ENCODE peak calls at places on chromosomes 6 and 20, in nine cellular contexts. K is A549, Q is heart right ventricle, A is heart left ventricle, B is foreskin keratinocyte, W is body of pancreas, D is H1, N is psoas muscle, O is mesendoderm. E is an unnamed sample.

GRCh38 chr20:50834599-50835005 is 39.7 kb downstream of the BCAS4 start:
- DNase-seq in A (no peak), B (no peak), D (no peak), O (no peak), K (no peak), Q (no peak), W (no peak), N (no peak), E (no peak)

GRCh38 chr6:158548418-158549161 is 11.3 kb upstream of the TMEM181 start:
- DNase-seq in O (no peak), N (no peak), K (no peak), A (no peak), D (no peak), B (no peak), Q (no peak), W (no peak), E (no peak)

GRCh38 chr6:46948699-46949098 is 27.0 kb upstream of the ADGRF5 start:
- DNase-seq in W (no peak), N (no peak), D (no peak), O (peak; percentile 18), A (peak; percentile 73), B (no peak), K (no peak), Q (peak; percentile 76), E (no peak)

GRCh38 chr6:42165016-42165415 is 8.1 kb upstream of the GUCA1A start:
- DNase-seq in B (no peak), K (no peak), O (no peak), Q (no peak), N (no peak), D (no peak), A (no peak), W (no peak), E (no peak)

GRCh38 chr6:25537349-25538018 is 114.5 kb upstream of the SCGN start:
- DNase-seq in K (no peak), O (no peak), N (no peak), W (no peak), D (no peak), Q (no peak), B (no peak), A (no peak), E (no peak)

GRCh38 chr6:115740907-115741306 is 319.8 kb downstream of the FRK start:
- DNase-seq in K (no peak), Q (no peak), N (no peak), O (no peak), D (no peak), W (no peak), B (no peak), A (no peak), E (no peak)

GRCh38 chr20:50508171-50508761 is 1.9 kb upstream of the PTPN1 start:
- DNase-seq in Q (no peak), W (no peak), O (peak; percentile 90), N (no peak), D (no peak), B (no peak), A (no peak), K (no peak), E (no peak)

GRCh38 chr6:10970731-10971130 is 73.4 kb downstream of the ELOVL2 start:
- DNase-seq in B (no peak), O (peak; percentile 63), D (no peak), K (no peak), Q (no peak), A (no peak), W (no peak), N (no peak), E (no peak)

GRCh38 chr6:150345786-150346185 is 23.0 kb upstream of the IYD start:
- DNase-seq in N (no peak), O (no peak), A (no peak), K (no peak), B (peak; percentile 59), Q (no peak), W (no peak), D (no peak), E (no peak)

GRCh38 chr20:33862709-33863403 is 51.7 kb downstream of the CHMP4B start:
- DNase-seq in W (peak; percentile 30), D (peak; percentile 93), O (peak; percentile 94), N (peak; percentile 65), A (peak; percentile 33), Q (peak; percentile 47), K (peak; percentile 32), B (no peak), E (peak; percentile 31)

GRCh38 chr20:39661833-39662232 is 699.7 kb downstream of the DHX35 start:
- DNase-seq in O (no peak), D (no peak), W (no peak), A (no peak), B (no peak), N (no peak), Q (no peak), K (peak; percentile 11), E (no peak)

GRCh38 chr6:141394125-141394536 is 738.6 kb upstream of the GJE1 start:
- DNase-seq in K (no peak), A (no peak), B (no peak), Q (no peak), W (no peak), O (no peak), N (no peak), D (no peak), E (no peak)

GRCh38 chr6:117547688-117548621 is 54.4 kb downstream of the GOPC start:
- DNase-seq in A (peak; percentile 68), K (no peak), W (peak; percentile 74), Q (peak; percentile 71), O (no peak), B (no peak), D (no peak), N (peak; percentile 91), E (no peak)

GRCh38 chr6:139153876-139154275 is 19.0 kb downstream of the HECA start:
- DNase-seq in A (no peak), D (no peak), N (no peak), Q (no peak), K (no peak), B (no peak), W (no peak), O (no peak), E (no peak)

GRCh38 chr6:139151425-139152087 is 16.7 kb downstream of the HECA start:
- DNase-seq in K (no peak), B (no peak), O (no peak), W (no peak), N (no peak), D (no peak), A (no peak), Q (no peak), E (no peak)

GRCh38 chr6:139150915-139151314 is 16.0 kb downstream of the HECA start:
- DNase-seq in A (no peak), B (peak; percentile 84), N (no peak), D (no peak), Q (no peak), W (no peak), K (no peak), O (peak; percentile 19), E (no peak)

GRCh38 chr6:139152088-139152891 is 17.4 kb downstream of the HECA start:
- DNase-seq in W (no peak), A (no peak), D (no peak), N (no peak), K (no peak), B (no peak), O (no peak), Q (no peak), E (no peak)

GRCh38 chr6:139152892-139153271 is 18.0 kb downstream of the HECA start:
- DNase-seq in W (no peak), B (no peak), Q (no peak), K (no peak), O (no peak), A (no peak), D (no peak), N (no peak), E (no peak)
- H3K4me1 ChIP-seq in W (peaks cover 32% of the 10 kb centered on the region), B (peaks cover 43% of the 10 kb centered on the region), Q (peaks cover 99% of the 10 kb centered on the region), K (no peaks in the 10 kb centered on the region), O (no peaks in the 10 kb centered on the region), A (peaks cover 75% of the 10 kb centered on the region), D (no peaks in the 10 kb centered on the region), N (peaks cover 69% of the 10 kb centered on the region), E (no peaks in the 10 kb centered on the region)

GRCh38 chr6:134920422-134920821 is 29.5 kb downstream of the ALDH8A1 start:
- DNase-seq in O (no peak), W (no peak), K (no peak), Q (no peak), N (no peak), D (no peak), A (no peak), B (peak; percentile 56), E (no peak)

GRCh38 chr6:134925800-134926199 is 24.1 kb downstream of the ALDH8A1 start:
- DNase-seq in B (peak; percentile 86), D (no peak), W (no peak), O (no peak), A (no peak), N (no peak), K (no peak), Q (no peak), E (no peak)

GRCh38 chr6:134918418-134918961 is 31.4 kb downstream of the ALDH8A1 start:
- DNase-seq in O (no peak), W (no peak), K (no peak), B (no peak), A (no peak), Q (no peak), N (no peak), D (no peak), E (no peak)

GRCh38 chr6:134921980-134922313 is 28.0 kb downstream of the ALDH8A1 start:
- DNase-seq in K (no peak), Q (no peak), A (no peak), D (no peak), W (no peak), O (no peak), N (no peak), B (no peak), E (no peak)

GRCh38 chr6:134921276-134921979 is 28.5 kb downstream of the ALDH8A1 start:
- DNase-seq in A (no peak), N (no peak), K (no peak), W (no peak), B (no peak), O (no peak), D (no peak), Q (no peak), E (no peak)
- H3K4me1 ChIP-seq in A (no peaks in the 10 kb centered on the region), N (no peaks in the 10 kb centered on the region), K (peaks cover 5% of the 10 kb centered on the region), W (no peaks in the 10 kb centered on the region), B (peaks cover 17% of the 10 kb centered on the region), O (no peaks in the 10 kb centered on the region), D (no peaks in the 10 kb centered on the region), Q (no peaks in the 10 kb centered on the region), E (no peaks in the 10 kb centered on the region)

DNA sequence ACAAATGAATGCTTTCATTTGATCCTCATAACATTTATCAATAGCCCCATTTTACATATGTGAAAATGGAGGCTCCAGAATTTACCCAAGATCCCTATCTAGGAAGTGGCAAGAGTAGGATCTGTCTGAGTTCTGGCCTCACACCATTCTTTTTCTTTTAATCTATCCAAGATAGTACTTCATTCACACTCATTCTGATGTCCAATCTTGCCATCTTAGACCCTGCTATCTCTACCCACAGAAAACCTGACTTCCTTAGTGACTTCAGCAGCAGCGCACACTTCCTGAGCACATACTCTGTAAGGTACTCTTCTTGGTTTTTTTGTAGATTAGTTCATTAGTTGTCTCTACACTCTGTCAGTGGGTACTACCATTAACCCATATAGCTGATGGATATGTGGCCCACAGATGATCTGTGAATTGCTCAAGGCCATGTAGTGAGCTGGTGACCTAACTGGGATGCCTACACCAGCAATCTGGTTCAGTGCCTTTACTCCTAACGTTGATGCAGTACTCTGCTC is 36.3 kb downstream of the COX4I2 start:
- DNase-seq in A (no peak), K (no peak), D (no peak), W (no peak), O (no peak), B (no peak), N (no peak), Q (no peak), E (no peak)
- H3K4me1 ChIP-seq in A (peaks cover 100% of the 10 kb centered on the region), K (peaks cover 93% of the 10 kb centered on the region), D (peaks cover 4% of the 10 kb centered on the region), W (peaks cover 86% of the 10 kb centered on the region), O (peaks cover 20% of the 10 kb centered on the region), B (peaks cover 22% of the 10 kb centered on the region), N (peaks cover 85% of the 10 kb centered on the region), Q (peaks cover 100% of the 10 kb centered on the region), E (peaks cover 5% of the 10 kb centered on the region)

GRCh38 chr20:47352332-47353223 is 3.9 kb downstream of the ZMYND8 start:
- DNase-seq in O (peak; percentile 89), D (no peak), B (no peak), A (peak; percentile 43), N (no peak), K (peak; percentile 49), Q (peak; percentile 51), W (peak; percentile 95), E (no peak)
- H3K4me1 ChIP-seq in O (peaks cover 61% of the 10 kb centered on the region), D (peaks cover 88% of the 10 kb centered on the region), B (peaks cover 70% of the 10 kb centered on the region), A (peaks cover 98% of the 10 kb centered on the region), N (peaks cover 95% of the 10 kb centered on the region), K (peaks cover 100% of the 10 kb centered on the region), Q (peaks cover 100% of the 10 kb centered on the region), W (peaks cover 100% of the 10 kb centered on the region), E (peaks cover 12% of the 10 kb centered on the region)

E was measured in iPS DF 6.9.